ENCODE peak calls at places on chromosomes 4 and X, in five cellular contexts. O is cardiac muscle cell, A is breast epithelium, P is RWPE2, T is heart right ventricle. F is an unnamed sample.

GRCh38 chr4:8320386-8320750 is 50.8 kb downstream of the HTRA3 start:
- DNase-seq in O (no peak), A (no peak), P (no peak), T (peak; percentile 26), F (no peak)

GRCh38 chr4:107950746-107951540 is 19.6 kb downstream of the CYP2U1 start:
- DNase-seq in O (no peak), A (no peak), P (no peak), T (no peak), F (no peak)

GRCh38 chr4:162497564-162498167 is 333.9 kb upstream of the FSTL5 start:
- DNase-seq in O (peak; percentile 65), A (no peak), P (no peak), T (no peak), F (no peak)

GRCh38 chr4:75497133-75497532 is 17.1 kb downstream of the RCHY1 start:
- DNase-seq in O (peak; percentile 9), A (no peak), P (no peak), T (no peak), F (no peak)

GRCh38 chrX:17798921-17799320 is 61.6 kb downstream of the SCML1 start:
- DNase-seq in O (no peak), A (no peak), P (no peak), T (no peak), F (no peak)

GRCh38 chr4:87978656-87979055 is 3.1 kb downstream of the SPP1 start:
- DNase-seq in O (no peak), A (no peak), P (no peak), T (no peak), F (no peak)

GRCh38 chr4:156362581-156362980 is 408.9 kb upstream of the CTSO start:
- DNase-seq in O (peak; percentile 3), A (no peak), P (no peak), T (no peak), F (no peak)

GRCh38 chr4:183675625-183676024 is 16.5 kb downstream of the TRAPPC11 start:
- DNase-seq in O (no peak), A (no peak), P (no peak), T (no peak), F (no peak)

DNA sequence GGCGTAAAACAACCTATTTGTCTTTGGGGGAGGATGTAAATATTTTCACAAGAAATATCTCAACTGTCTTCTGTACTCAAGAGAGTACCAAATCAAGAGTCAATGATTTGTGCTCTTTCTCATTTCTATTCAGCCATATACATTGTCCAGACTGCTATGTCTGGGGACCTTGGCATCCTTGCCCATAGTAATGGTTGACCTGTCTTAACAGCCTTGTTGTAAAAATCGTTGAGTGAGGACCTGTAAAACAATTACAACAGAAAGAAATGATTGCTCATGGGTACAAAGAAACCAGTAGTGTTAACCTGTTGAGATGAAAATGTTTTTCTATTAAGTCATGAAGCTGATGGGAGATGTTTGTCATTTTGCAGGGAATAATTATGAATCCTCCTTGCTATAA is 56.6 kb downstream of the LNX1 start:
- DNase-seq in O (no peak), A (no peak), P (no peak), T (no peak), F (no peak)
- H3K4me3 ChIP-seq in O (no peak overlapping the region), A (no peak overlapping the region), P (no peak overlapping the region), T (no peak overlapping the region), F (no peak overlapping the region)

GRCh38 chr4:6520978-6521377 is 48.6 kb upstream of the PPP2R2C start:
- DNase-seq in O (no peak), A (no peak), P (peak; percentile 30), T (no peak), F (no peak)
- H3K27me3 ChIP-seq in O (no peaks in the 10 kb centered on the region), A (no peaks in the 10 kb centered on the region), P (no peaks in the 10 kb centered on the region), T (no peaks in the 10 kb centered on the region), F (no peaks in the 10 kb centered on the region)

DNA sequence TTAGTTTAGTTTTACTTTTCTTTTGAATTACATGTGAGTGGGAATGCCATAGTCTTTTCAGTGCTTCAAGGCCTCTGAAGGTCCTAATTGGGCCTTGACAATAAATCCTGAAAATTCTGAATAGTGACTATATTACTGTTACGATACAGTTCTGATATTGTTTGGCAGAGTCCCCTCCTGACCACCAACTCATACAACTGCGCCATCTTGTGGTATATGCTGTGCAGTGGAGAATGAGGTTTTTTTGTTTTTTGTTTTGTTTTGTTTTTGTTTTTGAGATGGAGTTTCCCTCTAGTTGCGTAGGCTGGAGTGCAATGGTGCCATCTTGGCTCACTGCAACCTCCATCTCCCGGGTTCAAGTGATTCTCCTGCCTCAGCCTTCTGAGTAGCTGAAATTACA is 56.6 kb upstream of the CHRDL1 start:
- DNase-seq in O (peak; percentile 26), A (no peak), P (no peak), T (no peak), F (no peak)
- TF ChIP-seq CTCF in O (peak; percentile 46), A (no peak), P (peak; percentile 42), T (peak; percentile 42), F (peak; percentile 55)

DNA sequence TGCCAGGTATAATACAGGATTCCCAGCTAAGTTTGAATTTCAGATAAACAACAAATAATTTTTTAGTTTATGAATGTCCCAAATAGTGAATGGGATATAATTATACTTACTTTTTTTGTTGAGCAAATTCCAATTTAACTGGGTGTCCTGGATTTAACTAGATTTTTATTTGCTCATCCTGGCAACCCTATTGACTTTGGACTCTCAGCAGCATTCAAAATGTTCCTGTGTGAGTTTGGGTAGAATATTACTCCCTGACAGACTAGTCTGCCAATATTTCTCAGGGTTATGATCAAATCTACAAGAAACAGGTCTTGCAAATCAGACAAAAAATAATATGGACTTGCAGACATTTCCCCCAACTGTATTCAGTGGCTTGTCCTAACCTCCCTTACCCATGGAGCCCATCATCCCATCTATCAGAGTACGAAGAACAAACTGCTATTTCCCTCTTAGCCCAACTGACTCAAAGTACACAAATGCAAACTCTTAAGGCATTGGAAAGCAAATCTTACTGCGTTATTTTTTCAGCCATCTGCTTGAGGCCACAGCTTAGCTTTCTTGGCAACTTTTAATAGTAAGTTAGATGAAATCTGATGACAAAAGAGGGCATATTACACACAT is 20.7 kb downstream of the SETD7 start:
- DNase-seq in O (no peak), A (no peak), P (no peak), T (no peak), F (no peak)
- H3K4me3 ChIP-seq in O (no peak overlapping the region), A (no peak overlapping the region), P (no peak overlapping the region), T (no peak overlapping the region), F (no peak overlapping the region)

DNA sequence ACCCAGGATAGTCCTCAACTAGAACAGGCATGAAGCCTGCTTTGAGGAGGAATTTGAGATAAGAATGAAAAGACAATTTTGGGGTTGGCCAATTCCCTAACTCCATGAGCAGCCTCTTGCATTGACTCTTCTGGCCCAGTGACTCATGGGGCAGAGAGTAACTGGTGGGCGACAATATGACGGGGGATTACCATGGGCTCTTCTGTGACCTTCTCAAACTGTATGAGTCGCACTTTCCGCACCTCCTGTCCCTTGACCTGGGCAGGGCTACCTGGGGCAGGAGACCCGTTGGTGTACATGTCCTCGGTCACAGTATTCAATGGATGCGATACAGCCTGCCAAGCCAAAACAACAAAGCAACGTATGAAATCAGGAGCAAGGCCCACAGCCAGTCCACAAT is 13.3 kb downstream of the MPP1 start:
- DNase-seq in O (no peak), A (no peak), P (no peak), T (no peak), F (no peak)
- H3K27me3 ChIP-seq in O (no peaks in the 10 kb centered on the region), A (no peaks in the 10 kb centered on the region), P (no peaks in the 10 kb centered on the region), T (no peaks in the 10 kb centered on the region), F (no peaks in the 10 kb centered on the region)

GRCh38 chr4:10186228-10187214 is 69.9 kb upstream of the WDR1 start:
- DNase-seq in O (no peak), A (no peak), P (no peak), T (no peak), F (no peak)
- TF ChIP-seq CTCF in O (peak; percentile 23), A (no peak), P (peak; percentile 32), T (no peak), F (peak; percentile 23)

DNA sequence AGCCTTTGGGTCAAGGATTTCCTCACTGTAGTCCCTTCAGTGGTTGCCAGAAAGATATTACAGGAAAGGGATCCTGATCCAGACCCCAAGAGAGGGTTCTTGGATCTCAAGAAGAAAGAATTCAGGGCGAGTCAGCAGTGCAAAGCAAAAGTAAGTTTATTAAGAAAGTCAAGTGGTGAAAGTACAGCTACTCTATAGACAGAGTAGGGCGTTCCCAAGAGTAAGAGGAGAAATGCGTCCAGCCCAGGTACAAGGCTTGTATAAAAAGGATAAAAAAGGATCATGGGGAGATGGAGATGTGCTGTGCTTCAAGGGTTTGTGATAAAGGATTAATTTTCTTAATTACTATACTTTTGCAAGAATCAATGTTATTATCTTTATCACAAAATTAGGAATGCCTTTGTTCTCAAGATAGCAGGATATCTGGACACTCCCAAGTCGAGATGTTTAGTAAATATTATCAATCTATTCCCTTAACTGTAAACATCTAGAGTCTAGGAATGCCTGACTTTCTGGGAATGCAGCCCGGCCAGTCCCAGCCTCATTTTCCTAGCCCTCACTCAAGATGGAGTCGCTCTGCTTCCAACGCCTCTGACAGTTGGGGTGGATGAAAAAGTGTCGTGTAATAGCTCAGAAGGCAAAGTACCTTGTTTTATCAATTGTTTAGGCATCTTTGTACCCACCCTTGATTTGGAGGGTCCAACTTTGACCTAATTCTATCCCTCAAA is 360.7 kb downstream of the GPM6A start:
- DNase-seq in O (no peak), A (no peak), P (no peak), T (no peak), F (no peak)
- H3K4me3 ChIP-seq in O (no peak overlapping the region), A (no peak overlapping the region), P (no peak overlapping the region), T (no peak overlapping the region), F (no peak overlapping the region)

GRCh38 chr4:3702551-3703221 is 63.5 kb upstream of the ADRA2C start:
- DNase-seq in O (no peak), A (no peak), P (peak; percentile 48), T (no peak), F (no peak)
- H3K27me3 ChIP-seq in O (peaks cover 6% of the 10 kb centered on the region), A (peaks cover 4% of the 10 kb centered on the region), P (peaks cover 64% of the 10 kb centered on the region), T (peaks cover 79% of the 10 kb centered on the region), F (no peaks in the 10 kb centered on the region)

GRCh38 chrX:47749185-47749967 is 87.3 kb upstream of the ZNF81 start:
- DNase-seq in O (peak; percentile 25), A (no peak), P (no peak), T (peak; percentile 5), F (no peak)

GRCh38 chrX:47746446-47746845 is 87.5 kb upstream of the UXT start:
- DNase-seq in O (peak; percentile 44), A (no peak), P (no peak), T (no peak), F (no peak)

GRCh38 chrX:47748576-47748975 is 88.1 kb upstream of the ZNF81 start:
- DNase-seq in O (peak; percentile 68), A (no peak), P (no peak), T (no peak), F (no peak)

GRCh38 chrX:47752685-47753084 is 84.0 kb upstream of the ZNF81 start:
- DNase-seq in O (no peak), A (no peak), P (no peak), T (no peak), F (no peak)

DNA sequence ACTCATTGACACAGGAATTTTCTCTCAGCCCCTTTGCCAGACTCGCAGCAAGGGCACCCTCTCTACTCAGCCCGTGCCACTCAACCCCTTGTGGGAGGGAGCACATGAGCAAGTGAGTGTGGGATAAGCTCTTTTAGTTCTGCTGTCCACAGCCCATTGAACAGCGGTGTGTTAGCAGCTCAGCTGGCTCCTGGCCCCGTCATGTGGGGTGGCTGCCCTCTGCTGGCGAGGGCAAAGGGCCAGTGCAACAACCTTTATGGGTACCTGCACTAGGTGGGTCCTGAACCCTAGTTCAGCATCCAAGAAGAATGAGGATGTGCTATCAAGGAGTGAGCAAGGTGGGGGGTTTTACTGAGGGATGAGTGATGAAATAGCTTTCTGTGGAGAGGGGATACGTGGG is 85.0 kb upstream of the ZNF81 start:
- DNase-seq in O (peak; percentile 60), A (no peak), P (no peak), T (peak; percentile 5), F (peak; percentile 16)
- TF ChIP-seq CTCF in O (peak; percentile 54), A (no peak), P (peak; percentile 42), T (no peak), F (peak; percentile 48)

GRCh38 chrX:37640142-37640541 is 45.4 kb upstream of the XK start:
- DNase-seq in O (no peak), A (no peak), P (no peak), T (no peak), F (no peak)
- H3K4me3 ChIP-seq in O (no peak overlapping the region), A (no peak overlapping the region), P (no peak overlapping the region), T (no peak overlapping the region), F (no peak overlapping the region)